ENCODE peak calls at places on chromosomes 3 and 15, in four cellular contexts. One of them, this sample, is unnamed.

GRCh38 chr3:114285648-114286230 is 8.1 kb upstream of the TIGIT start:
- DNase-seq in stomach: no peak
- DNase-seq in prostate gland: no peak
- DNase-seq in GM23338: no peak
- DNase-seq in this sample: no peak

GRCh38 chr15:28904023-28904422 is 18.2 kb downstream of the APBA2 start:
- DNase-seq in stomach: no peak
- DNase-seq in prostate gland: no peak
- DNase-seq in GM23338: no peak
- DNase-seq in this sample: no peak

GRCh38 chr3:73467211-73467610 is 157.5 kb downstream of the PDZRN3 start:
- DNase-seq in stomach: no peak
- DNase-seq in prostate gland: no peak
- DNase-seq in GM23338: no peak
- DNase-seq in this sample: no peak

GRCh38 chr3:194009019-194009418 is 126.9 kb upstream of the HES1 start:
- DNase-seq in stomach: no peak
- DNase-seq in prostate gland: no peak
- DNase-seq in GM23338: peak; percentile 22
- DNase-seq in this sample: no peak

GRCh38 chr3:168794427-168794826 is 698.7 kb upstream of the GOLIM4 start:
- DNase-seq in stomach: no peak
- DNase-seq in prostate gland: no peak
- DNase-seq in GM23338: no peak
- DNase-seq in this sample: no peak

GRCh38 chr3:8621872-8622271 is 22.7 kb downstream of the SSUH2 start:
- DNase-seq in stomach: peak; percentile 24
- DNase-seq in prostate gland: no peak
- DNase-seq in GM23338: no peak
- DNase-seq in this sample: no peak

GRCh38 chr3:151169700-151170224 is 33.3 kb downstream of the GPR171 start:
- DNase-seq in stomach: no peak
- DNase-seq in prostate gland: no peak
- DNase-seq in GM23338: no peak
- DNase-seq in this sample: no peak

GRCh38 chr3:20125912-20126311 is 60.1 kb downstream of the SGO1 start:
- DNase-seq in stomach: no peak
- DNase-seq in prostate gland: no peak
- DNase-seq in GM23338: no peak
- DNase-seq in this sample: no peak

GRCh38 chr15:95840004-95840403 is 490.5 kb upstream of the NR2F2 start:
- DNase-seq in stomach: no peak
- DNase-seq in prostate gland: no peak
- DNase-seq in GM23338: no peak
- DNase-seq in this sample: no peak

GRCh38 chr3:40120816-40121215 is 188.7 kb upstream of the EIF1B start:
- DNase-seq in stomach: no peak
- DNase-seq in prostate gland: no peak
- DNase-seq in GM23338: no peak
- DNase-seq in this sample: no peak

GRCh38 chr3:111617912-111618601 is 22.9 kb upstream of the ZBED2 start:
- DNase-seq in stomach: no peak
- DNase-seq in prostate gland: no peak
- DNase-seq in GM23338: no peak
- DNase-seq in this sample: no peak

GRCh38 chr15:76147906-76148553 is 88.2 kb downstream of the TMEM266 start:
- DNase-seq in stomach: peak; percentile 68
- DNase-seq in prostate gland: peak; percentile 54
- DNase-seq in GM23338: peak; percentile 76
- DNase-seq in this sample: no peak

GRCh38 chr3:22612927-22613326 is 590.2 kb upstream of the UBE2E2 start:
- DNase-seq in stomach: no peak
- DNase-seq in prostate gland: no peak
- DNase-seq in GM23338: no peak
- DNase-seq in this sample: no peak

GRCh38 chr3:119690043-119690656 is 12.7 kb upstream of the CFAP91 start:
- DNase-seq in stomach: no peak
- DNase-seq in prostate gland: no peak
- DNase-seq in GM23338: peak; percentile 68
- DNase-seq in this sample: no peak

GRCh38 chr3:185115371-185115770 is 37.5 kb downstream of the C3orf70 start:
- DNase-seq in stomach: no peak
- DNase-seq in prostate gland: no peak
- DNase-seq in GM23338: no peak
- DNase-seq in this sample: no peak

GRCh38 chr3:110479676-110480075 is 591.9 kb upstream of the NECTIN3 start:
- DNase-seq in stomach: no peak
- DNase-seq in prostate gland: no peak
- DNase-seq in GM23338: no peak
- DNase-seq in this sample: no peak

GRCh38 chr3:141353652-141354495 is 14.4 kb upstream of the ZBTB38 start:
- DNase-seq in stomach: no peak
- DNase-seq in prostate gland: no peak
- DNase-seq in GM23338: no peak
- DNase-seq in this sample: no peak

GRCh38 chr3:62238431-62238830 is 134.9 kb downstream of the FEZF2 start:
- DNase-seq in stomach: no peak
- DNase-seq in prostate gland: no peak
- DNase-seq in GM23338: no peak
- DNase-seq in this sample: no peak

GRCh38 chr15:88623061-88623460 is 1.9 kb downstream of the AEN start:
- DNase-seq in stomach: no peak
- DNase-seq in prostate gland: no peak
- DNase-seq in GM23338: no peak
- DNase-seq in this sample: no peak

GRCh38 chr3:30305021-30305420 is 301.4 kb upstream of the TGFBR2 start:
- DNase-seq in stomach: no peak
- DNase-seq in prostate gland: no peak
- DNase-seq in GM23338: no peak
- DNase-seq in this sample: no peak

GRCh38 chr3:102295756-102296155 is 139.1 kb upstream of the ZPLD1 start:
- DNase-seq in stomach: no peak
- DNase-seq in prostate gland: no peak
- DNase-seq in GM23338: no peak
- DNase-seq in this sample: no peak

GRCh38 chr3:124512881-124513609 is 217.2 kb upstream of the UMPS start:
- DNase-seq in stomach: peak; percentile 41
- DNase-seq in prostate gland: no peak
- DNase-seq in GM23338: peak; percentile 57
- DNase-seq in this sample: no peak

GRCh38 chr3:108088697-108089096 is 2.1 kb downstream of the CD47 start:
- DNase-seq in stomach: no peak
- DNase-seq in prostate gland: no peak
- DNase-seq in GM23338: no peak
- DNase-seq in this sample: no peak

GRCh38 chr15:31091531-31091930 is 10.0 kb downstream of the TRPM1 start:
- DNase-seq in stomach: no peak
- DNase-seq in prostate gland: no peak
- DNase-seq in GM23338: no peak
- DNase-seq in this sample: no peak

GRCh38 chr15:49062900-49063299 is 16.7 kb upstream of the SECISBP2L start:
- DNase-seq in stomach: no peak
- DNase-seq in prostate gland: no peak
- DNase-seq in GM23338: peak; percentile 13
- DNase-seq in this sample: no peak
- TF ChIP-seq POLR2AphosphoS5 in stomach: no peak
- TF ChIP-seq POLR2AphosphoS5 in prostate gland: no peak
- TF ChIP-seq POLR2AphosphoS5 in GM23338: no peak
- TF ChIP-seq POLR2AphosphoS5 in this sample: no peak

GRCh38 chr3:4983739-4984510 is 4.7 kb downstream of the BHLHE40 start:
- DNase-seq in stomach: peak; percentile 61
- DNase-seq in prostate gland: no peak
- DNase-seq in GM23338: no peak
- DNase-seq in this sample: no peak
- TF ChIP-seq POLR2AphosphoS5 in stomach: peak; percentile 68
- TF ChIP-seq POLR2AphosphoS5 in prostate gland: peak; percentile 29
- TF ChIP-seq POLR2AphosphoS5 in GM23338: no peak
- TF ChIP-seq POLR2AphosphoS5 in this sample: no peak

GRCh38 chr3:67017211-67017610 is 19.1 kb downstream of the KBTBD8 start:
- DNase-seq in stomach: no peak
- DNase-seq in prostate gland: no peak
- DNase-seq in GM23338: no peak
- DNase-seq in this sample: no peak
- TF ChIP-seq POLR2AphosphoS5 in stomach: no peak
- TF ChIP-seq POLR2AphosphoS5 in prostate gland: no peak
- TF ChIP-seq POLR2AphosphoS5 in GM23338: no peak
- TF ChIP-seq POLR2AphosphoS5 in this sample: no peak

DNA sequence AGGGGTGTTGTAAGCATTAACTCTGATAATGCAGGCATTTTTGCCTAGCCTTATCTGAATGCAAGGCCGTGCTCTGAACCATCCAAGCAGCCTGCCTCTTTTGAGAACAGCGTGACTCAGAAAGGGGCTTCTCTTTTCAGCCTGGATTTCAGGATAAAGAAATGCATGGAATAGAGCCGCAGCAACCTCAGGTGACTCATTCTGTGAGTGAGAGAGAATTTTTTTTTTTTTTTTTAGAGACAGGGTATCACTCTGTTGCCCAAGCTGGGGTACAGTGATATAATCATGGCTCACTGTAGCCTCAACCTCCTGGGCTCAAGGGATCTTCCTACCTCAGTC is 20.6 kb upstream of the PDE8A start:
- DNase-seq in stomach: no peak
- DNase-seq in prostate gland: no peak
- DNase-seq in GM23338: peak; percentile 31
- DNase-seq in this sample: no peak
- TF ChIP-seq POLR2AphosphoS5 in stomach: no peak
- TF ChIP-seq POLR2AphosphoS5 in prostate gland: no peak
- TF ChIP-seq POLR2AphosphoS5 in GM23338: no peak
- TF ChIP-seq POLR2AphosphoS5 in this sample: no peak

DNA sequence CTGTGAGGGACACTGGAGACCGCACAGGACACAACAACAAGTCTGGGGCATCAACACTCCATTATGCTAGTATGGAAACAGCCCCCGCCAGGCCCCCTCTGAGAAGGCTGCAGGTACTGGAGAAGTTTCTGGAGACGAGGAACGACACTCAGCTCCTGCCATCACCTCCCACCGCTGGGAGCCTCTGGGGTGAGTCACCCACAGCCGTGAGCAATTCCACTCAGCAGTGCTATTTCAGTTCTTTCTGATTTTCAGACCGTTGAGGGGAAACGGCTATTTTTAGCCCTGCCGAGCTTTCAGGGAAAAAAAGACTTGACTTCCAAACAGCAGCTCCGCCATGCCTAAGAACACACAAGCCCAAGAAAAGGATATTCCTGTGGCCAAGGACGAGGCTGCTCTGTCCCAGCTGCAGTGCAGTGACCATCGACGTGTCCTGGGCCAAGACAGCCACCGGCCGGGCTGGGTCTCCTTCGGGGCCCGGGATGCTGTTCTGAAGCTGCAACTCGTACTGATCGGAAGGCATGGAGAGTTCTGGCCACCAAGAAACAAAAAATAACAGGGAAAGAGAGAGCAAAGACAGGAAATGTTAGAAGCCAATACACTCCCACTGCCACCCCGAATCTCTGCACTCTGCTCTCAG is 40.8 kb downstream of the NUP210 start:
- DNase-seq in stomach: no peak
- DNase-seq in prostate gland: no peak
- DNase-seq in GM23338: no peak
- DNase-seq in this sample: no peak
- TF ChIP-seq POLR2AphosphoS5 in stomach: no peak
- TF ChIP-seq POLR2AphosphoS5 in prostate gland: no peak
- TF ChIP-seq POLR2AphosphoS5 in GM23338: no peak
- TF ChIP-seq POLR2AphosphoS5 in this sample: no peak